ENCODE peak calls at places on chromosomes 2 and 18, in seven cellular contexts. S, V, J, I, G, B and C are unnamed samples.

GRCh38 chr18:49656098-49656591 is 94.3 kb downstream of the LIPG start:
- DNase-seq in S (peak; percentile 64), V (no peak), J (no peak), I (no peak), G (peak; percentile 19), B (no peak), C (peak; percentile 92)

GRCh38 chr2:23530121-23530908 is 145.3 kb downstream of the KLHL29 start:
- DNase-seq in S (no peak), V (no peak), J (no peak), I (no peak), G (no peak), B (no peak), C (no peak)

GRCh38 chr2:221818569-221818968 is 246.5 kb upstream of the EPHA4 start:
- DNase-seq in S (peak; percentile 59), V (no peak), J (no peak), I (no peak), G (no peak), B (no peak), C (no peak)

GRCh38 chr18:3799515-3799914 is 349.5 kb downstream of the TGIF1 start:
- DNase-seq in S (no peak), V (no peak), J (no peak), I (no peak), G (no peak), B (no peak), C (no peak)

GRCh38 chr2:1324884-1325283 is 88.4 kb upstream of the TPO start:
- DNase-seq in S (no peak), V (no peak), J (no peak), I (no peak), G (no peak), B (no peak), C (no peak)

GRCh38 chr2:108288534-108289106 is at the start of gene SULT1C2:
- DNase-seq in S (peak; percentile 79), V (no peak), J (no peak), I (peak; percentile 44), G (no peak), B (no peak), C (peak; percentile 63)

GRCh38 chr2:23249348-23249747 is 135.6 kb upstream of the KLHL29 start:
- DNase-seq in S (no peak), V (no peak), J (no peak), I (peak; percentile 48), G (no peak), B (peak; percentile 10), C (no peak)

GRCh38 chr2:67565761-67566160 is 168.6 kb downstream of the ETAA1 start:
- DNase-seq in S (no peak), V (no peak), J (no peak), I (peak; percentile 44), G (no peak), B (no peak), C (no peak)

GRCh38 chr2:223929575-223930001 is 15.5 kb downstream of the WDFY1 start:
- DNase-seq in S (no peak), V (no peak), J (no peak), I (no peak), G (no peak), B (no peak), C (no peak)

GRCh38 chr2:157672129-157672528 is 43.5 kb upstream of the ACVR1C start:
- DNase-seq in S (no peak), V (no peak), J (no peak), I (no peak), G (peak; percentile 92), B (no peak), C (no peak)

GRCh38 chr2:23422089-23423061 is 37.4 kb downstream of the KLHL29 start:
- DNase-seq in S (peak; percentile 52), V (no peak), J (no peak), I (no peak), G (no peak), B (no peak), C (no peak)